ENCODE peak calls at places on chromosome 22, in nine cellular contexts. W is stimulated activated naive CD4-positive, alpha-beta T cell; Y is germinal center; S is astrocyte of the spinal cord; N is nephron progenitor cell; E is AG04450; U is SW 1271; X is GM20000; M is NCI-H1417. O is an unnamed sample.

GRCh38 chr22:20804650-20805049 is 30.7 kb downstream of the SERPIND1 start:
- DNase-seq in S (no peak), W (no peak), Y (no peak), N (no peak), U (no peak), M (no peak), X (no peak), E (no peak), O (no peak)

GRCh38 chr22:40728731-40729189 is 49.5 kb downstream of the MCHR1 start:
- DNase-seq in E (no peak), W (peak), S (peak), M (peak), X (no peak), U (no peak), Y (no peak), N (no peak), O (peak)

GRCh38 chr22:40403651-40404050 is 33.3 kb downstream of the SGSM3 start:
- DNase-seq in E (no peak), U (no peak), M (no peak), Y (no peak), X (no peak), W (no peak), S (no peak), N (no peak), O (no peak)

GRCh38 chr22:27697888-27698287 is 103.7 kb downstream of the MN1 start:
- DNase-seq in U (no peak), W (no peak), E (no peak), X (no peak), N (no peak), S (no peak), M (no peak), Y (no peak), O (no peak)

GRCh38 chr22:39169797-39170466 is 17.5 kb upstream of the CBX7 start:
- DNase-seq in Y (no peak), U (no peak), M (no peak), W (no peak), N (no peak), X (no peak), S (no peak), E (no peak), O (no peak)

GRCh38 chr22:31286360-31287255 is 5.7 kb downstream of the PIK3IP1 start:
- DNase-seq in W (peak), N (no peak), S (no peak), Y (peak), M (no peak), X (no peak), U (no peak), E (no peak), O (no peak)

GRCh38 chr22:30305519-30305905 is 16.2 kb upstream of the CASTOR1 start:
- DNase-seq in S (no peak), N (no peak), U (no peak), M (no peak), W (peak), X (peak), E (no peak), Y (peak), O (no peak)

GRCh38 chr22:35868938-35869337 is 151.3 kb downstream of the APOL5 start:
- DNase-seq in S (no peak), Y (no peak), N (no peak), U (no peak), M (no peak), X (no peak), E (no peak), W (no peak), O (no peak)

GRCh38 chr22:34055525-34056200 is 135.4 kb upstream of the LARGE1 start:
- DNase-seq in X (no peak), M (peak), Y (peak), U (peak), W (no peak), E (no peak), N (peak), S (no peak), O (peak)

GRCh38 chr22:20469110-20469855 is 26.3 kb downstream of the KLHL22 start:
- DNase-seq in Y (no peak), M (no peak), W (no peak), U (no peak), S (no peak), X (no peak), E (no peak), N (no peak), O (peak)

GRCh38 chr22:46547179-46547882 is 9.9 kb upstream of the CELSR1 start:
- DNase-seq in U (no peak), S (peak), N (peak), E (no peak), M (no peak), W (no peak), X (no peak), Y (no peak), O (peak)

GRCh38 chr22:26597026-26597425 is 7.1 kb upstream of the TPST2 start:
- DNase-seq in Y (no peak), N (no peak), S (no peak), X (no peak), U (no peak), E (no peak), W (no peak), M (no peak), O (no peak)

GRCh38 chr22:19629720-19630419 is 84.4 kb upstream of the SEPTIN5 start:
- DNase-seq in E (peak), Y (peak), W (peak), M (peak), S (peak), N (peak), X (peak), U (no peak), O (peak)

GRCh38 chr22:45496451-45496941 is 6.2 kb upstream of the FBLN1 start:
- DNase-seq in M (no peak), N (no peak), E (no peak), X (no peak), Y (no peak), W (no peak), S (no peak), U (no peak), O (peak)